ENCODE peak calls at places on chromosomes 2 and 18, in ten cellular contexts. One of them, this sample, is unnamed.

GRCh38 chr2:233047667-233048066 is 12.5 kb upstream of the INPP5D start:
- DNase-seq in RWPE1: no peak
- DNase-seq in AG09309: no peak
- DNase-seq in mesothelial cell of epicardium: no peak
- DNase-seq in IMR-90: no peak
- DNase-seq in cardiac fibroblast: no peak
- DNase-seq in PC-9: no peak
- DNase-seq in heart right ventricle: no peak
- DNase-seq in neural crest cell: no peak
- DNase-seq in heart left ventricle: no peak
- DNase-seq in this sample: no peak

GRCh38 chr2:207984765-207985480 is 40.4 kb downstream of the PLEKHM3 start:
- DNase-seq in RWPE1: no peak
- DNase-seq in AG09309: no peak
- DNase-seq in mesothelial cell of epicardium: no peak
- DNase-seq in IMR-90: no peak
- DNase-seq in cardiac fibroblast: no peak
- DNase-seq in PC-9: no peak
- DNase-seq in heart right ventricle: no peak
- DNase-seq in neural crest cell: no peak
- DNase-seq in heart left ventricle: no peak
- DNase-seq in this sample: no peak

GRCh38 chr18:58362027-58362575 is 266.8 kb downstream of the ALPK2 start:
- DNase-seq in RWPE1: peak
- DNase-seq in AG09309: peak
- DNase-seq in mesothelial cell of epicardium: no peak
- DNase-seq in IMR-90: peak
- DNase-seq in cardiac fibroblast: peak
- DNase-seq in PC-9: no peak
- DNase-seq in heart right ventricle: no peak
- DNase-seq in neural crest cell: no peak
- DNase-seq in heart left ventricle: no peak
- DNase-seq in this sample: no peak

GRCh38 chr2:100615886-100616285 is 53.1 kb downstream of the PDCL3 start:
- DNase-seq in RWPE1: no peak
- DNase-seq in AG09309: no peak
- DNase-seq in mesothelial cell of epicardium: no peak
- DNase-seq in IMR-90: no peak
- DNase-seq in cardiac fibroblast: no peak
- DNase-seq in PC-9: no peak
- DNase-seq in heart right ventricle: no peak
- DNase-seq in neural crest cell: no peak
- DNase-seq in heart left ventricle: no peak
- DNase-seq in this sample: no peak

GRCh38 chr18:78713064-78713463 is 266.6 kb upstream of the SALL3 start:
- DNase-seq in RWPE1: peak
- DNase-seq in AG09309: no peak
- DNase-seq in mesothelial cell of epicardium: no peak
- DNase-seq in IMR-90: no peak
- DNase-seq in cardiac fibroblast: no peak
- DNase-seq in PC-9: no peak
- DNase-seq in heart right ventricle: no peak
- DNase-seq in neural crest cell: peak
- DNase-seq in heart left ventricle: no peak
- DNase-seq in this sample: no peak

GRCh38 chr2:18795881-18796280 is 206.5 kb upstream of the NT5C1B start:
- DNase-seq in RWPE1: no peak
- DNase-seq in AG09309: peak
- DNase-seq in mesothelial cell of epicardium: no peak
- DNase-seq in IMR-90: peak
- DNase-seq in cardiac fibroblast: peak
- DNase-seq in PC-9: no peak
- DNase-seq in heart right ventricle: no peak
- DNase-seq in neural crest cell: no peak
- DNase-seq in heart left ventricle: no peak
- DNase-seq in this sample: no peak

GRCh38 chr2:16318474-16319195 is 347.0 kb downstream of the CYRIA start:
- DNase-seq in RWPE1: no peak
- DNase-seq in AG09309: no peak
- DNase-seq in mesothelial cell of epicardium: no peak
- DNase-seq in IMR-90: no peak
- DNase-seq in cardiac fibroblast: no peak
- DNase-seq in PC-9: no peak
- DNase-seq in heart right ventricle: no peak
- DNase-seq in neural crest cell: no peak
- DNase-seq in heart left ventricle: no peak
- DNase-seq in this sample: no peak

GRCh38 chr2:226398580-226398979 is 401.0 kb downstream of the IRS1 start:
- DNase-seq in RWPE1: no peak
- DNase-seq in AG09309: no peak
- DNase-seq in mesothelial cell of epicardium: no peak
- DNase-seq in IMR-90: peak
- DNase-seq in cardiac fibroblast: peak
- DNase-seq in PC-9: no peak
- DNase-seq in heart right ventricle: no peak
- DNase-seq in neural crest cell: no peak
- DNase-seq in heart left ventricle: no peak
- DNase-seq in this sample: no peak

GRCh38 chr2:227772197-227772661 is 26.5 kb downstream of the SCYGR8 start:
- DNase-seq in RWPE1: no peak
- DNase-seq in AG09309: no peak
- DNase-seq in mesothelial cell of epicardium: no peak
- DNase-seq in IMR-90: no peak
- DNase-seq in cardiac fibroblast: no peak
- DNase-seq in PC-9: no peak
- DNase-seq in heart right ventricle: no peak
- DNase-seq in neural crest cell: no peak
- DNase-seq in heart left ventricle: no peak
- DNase-seq in this sample: no peak

GRCh38 chr18:12463191-12463590 is 55.5 kb downstream of the PRELID3A start:
- DNase-seq in RWPE1: no peak
- DNase-seq in AG09309: no peak
- DNase-seq in mesothelial cell of epicardium: no peak
- DNase-seq in IMR-90: no peak
- DNase-seq in cardiac fibroblast: no peak
- DNase-seq in PC-9: no peak
- DNase-seq in heart right ventricle: no peak
- DNase-seq in neural crest cell: no peak
- DNase-seq in heart left ventricle: no peak
- DNase-seq in this sample: no peak

GRCh38 chr18:24344509-24344908 is 53.1 kb downstream of the OSBPL1A start:
- DNase-seq in RWPE1: no peak
- DNase-seq in AG09309: no peak
- DNase-seq in mesothelial cell of epicardium: no peak
- DNase-seq in IMR-90: no peak
- DNase-seq in cardiac fibroblast: no peak
- DNase-seq in PC-9: no peak
- DNase-seq in heart right ventricle: no peak
- DNase-seq in neural crest cell: no peak
- DNase-seq in heart left ventricle: no peak
- DNase-seq in this sample: no peak

GRCh38 chr18:765764-766549 is 46.1 kb downstream of the YES1 start:
- DNase-seq in RWPE1: no peak
- DNase-seq in AG09309: no peak
- DNase-seq in mesothelial cell of epicardium: no peak
- DNase-seq in IMR-90: no peak
- DNase-seq in cardiac fibroblast: no peak
- DNase-seq in PC-9: no peak
- DNase-seq in heart right ventricle: no peak
- DNase-seq in neural crest cell: no peak
- DNase-seq in heart left ventricle: no peak
- DNase-seq in this sample: no peak

GRCh38 chr2:8515864-8516533 is 165.9 kb upstream of the ID2 start:
- DNase-seq in RWPE1: no peak
- DNase-seq in AG09309: no peak
- DNase-seq in mesothelial cell of epicardium: no peak
- DNase-seq in IMR-90: no peak
- DNase-seq in cardiac fibroblast: no peak
- DNase-seq in PC-9: no peak
- DNase-seq in heart right ventricle: no peak
- DNase-seq in neural crest cell: no peak
- DNase-seq in heart left ventricle: no peak
- DNase-seq in this sample: no peak

GRCh38 chr18:8977166-8977565 is 125.3 kb upstream of the NDUFV2 start:
- DNase-seq in RWPE1: no peak
- DNase-seq in AG09309: no peak
- DNase-seq in mesothelial cell of epicardium: no peak
- DNase-seq in IMR-90: no peak
- DNase-seq in cardiac fibroblast: no peak
- DNase-seq in PC-9: no peak
- DNase-seq in heart right ventricle: no peak
- DNase-seq in neural crest cell: no peak
- DNase-seq in heart left ventricle: no peak
- DNase-seq in this sample: no peak

GRCh38 chr2:42138163-42139016 is 30.8 kb upstream of the EML4 start:
- DNase-seq in RWPE1: peak
- DNase-seq in AG09309: peak
- DNase-seq in mesothelial cell of epicardium: no peak
- DNase-seq in IMR-90: peak
- DNase-seq in cardiac fibroblast: peak
- DNase-seq in PC-9: peak
- DNase-seq in heart right ventricle: no peak
- DNase-seq in neural crest cell: no peak
- DNase-seq in heart left ventricle: peak
- DNase-seq in this sample: peak

GRCh38 chr2:118019821-118020220 is 6.0 kb upstream of the CCDC93 start:
- DNase-seq in RWPE1: no peak
- DNase-seq in AG09309: no peak
- DNase-seq in mesothelial cell of epicardium: no peak
- DNase-seq in IMR-90: no peak
- DNase-seq in cardiac fibroblast: no peak
- DNase-seq in PC-9: no peak
- DNase-seq in heart right ventricle: no peak
- DNase-seq in neural crest cell: no peak
- DNase-seq in heart left ventricle: no peak
- DNase-seq in this sample: no peak

DNA sequence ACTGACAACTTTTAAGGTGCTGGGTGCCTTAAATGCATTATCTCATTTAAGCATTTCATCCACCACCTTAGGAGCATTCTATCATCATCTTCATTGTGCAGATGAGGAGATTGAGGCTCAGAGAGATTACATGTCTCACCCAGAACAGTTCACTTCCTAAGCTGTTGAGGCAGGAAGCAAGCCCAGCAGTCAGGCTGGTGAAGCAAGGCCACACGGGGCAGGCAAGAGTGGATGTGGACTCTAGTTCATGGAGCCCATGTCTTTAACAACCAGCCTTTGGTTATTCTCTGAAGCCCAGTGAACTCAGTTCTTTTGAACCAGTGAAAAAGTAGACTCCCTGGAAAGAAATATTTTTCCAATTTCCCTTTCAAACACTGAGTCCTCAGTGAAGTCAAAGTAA is 294.8 kb upstream of the MGAT5 start:
- DNase-seq in RWPE1: no peak
- DNase-seq in AG09309: no peak
- DNase-seq in mesothelial cell of epicardium: no peak
- DNase-seq in IMR-90: no peak
- DNase-seq in cardiac fibroblast: no peak
- DNase-seq in PC-9: no peak
- DNase-seq in heart right ventricle: no peak
- DNase-seq in neural crest cell: no peak
- DNase-seq in heart left ventricle: no peak
- DNase-seq in this sample: no peak
- TF ChIP-seq CTCF in RWPE1: no peak
- TF ChIP-seq CTCF in AG09309: no peak
- TF ChIP-seq CTCF in mesothelial cell of epicardium: no peak
- TF ChIP-seq CTCF in IMR-90: no peak
- TF ChIP-seq CTCF in cardiac fibroblast: no peak
- TF ChIP-seq CTCF in PC-9: no peak
- TF ChIP-seq CTCF in heart right ventricle: no peak
- TF ChIP-seq CTCF in neural crest cell: no peak
- TF ChIP-seq CTCF in heart left ventricle: no peak
- TF ChIP-seq CTCF in this sample: no peak

DNA sequence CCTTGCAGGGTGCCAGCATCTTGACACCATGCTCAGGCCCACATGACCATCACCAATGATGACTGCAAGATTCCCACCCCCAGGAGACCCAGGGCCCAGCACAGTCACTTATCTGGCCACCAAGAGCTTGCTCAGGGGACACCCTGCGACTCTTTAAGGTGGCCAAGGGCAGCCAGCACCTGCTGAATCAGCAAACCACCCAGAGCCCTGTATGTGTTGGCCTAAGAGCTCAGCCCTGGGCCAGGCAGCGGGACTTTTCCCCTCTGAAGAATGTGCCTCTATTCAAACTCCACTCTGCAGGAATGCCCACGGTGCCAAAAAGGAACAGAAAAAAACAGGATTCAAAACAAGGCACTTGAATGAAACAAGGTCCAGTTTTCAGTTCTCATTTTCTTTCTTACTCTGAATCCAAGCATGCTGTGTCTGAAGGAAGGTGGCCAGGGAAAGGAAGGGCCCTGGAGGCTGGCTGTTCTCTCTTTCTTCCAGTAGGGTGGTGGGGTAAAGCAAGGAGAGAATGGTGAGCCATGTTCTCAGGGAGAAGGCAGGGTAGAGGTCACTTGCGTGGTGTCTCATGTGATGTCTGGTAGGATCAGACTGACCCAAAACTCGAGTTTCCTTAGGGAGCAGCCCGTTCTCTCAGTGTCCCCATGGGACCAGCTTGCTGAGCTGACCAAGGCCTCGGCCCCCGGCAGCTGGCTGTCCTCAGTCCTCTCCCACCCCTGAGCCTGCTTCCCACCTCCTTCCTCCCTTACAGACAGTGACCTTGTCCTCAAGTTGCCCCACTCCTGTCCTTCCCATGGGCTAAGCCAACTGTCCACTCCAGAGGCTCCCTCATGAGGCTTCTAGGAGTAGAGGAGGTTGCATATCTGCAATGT is 150.0 kb downstream of the RNF152 start:
- DNase-seq in RWPE1: no peak
- DNase-seq in AG09309: no peak
- DNase-seq in mesothelial cell of epicardium: no peak
- DNase-seq in IMR-90: no peak
- DNase-seq in cardiac fibroblast: peak
- DNase-seq in PC-9: no peak
- DNase-seq in heart right ventricle: peak
- DNase-seq in neural crest cell: no peak
- DNase-seq in heart left ventricle: peak
- DNase-seq in this sample: no peak
- TF ChIP-seq CTCF in RWPE1: no peak
- TF ChIP-seq CTCF in AG09309: no peak
- TF ChIP-seq CTCF in mesothelial cell of epicardium: no peak
- TF ChIP-seq CTCF in IMR-90: no peak
- TF ChIP-seq CTCF in cardiac fibroblast: peak
- TF ChIP-seq CTCF in PC-9: no peak
- TF ChIP-seq CTCF in heart right ventricle: peak
- TF ChIP-seq CTCF in neural crest cell: no peak
- TF ChIP-seq CTCF in heart left ventricle: no peak
- TF ChIP-seq CTCF in this sample: no peak

GRCh38 chr2:535222-535621 is 142.0 kb downstream of the TMEM18 start:
- DNase-seq in RWPE1: peak
- DNase-seq in AG09309: no peak
- DNase-seq in mesothelial cell of epicardium: no peak
- DNase-seq in IMR-90: no peak
- DNase-seq in cardiac fibroblast: no peak
- DNase-seq in PC-9: no peak
- DNase-seq in heart right ventricle: no peak
- DNase-seq in neural crest cell: no peak
- DNase-seq in heart left ventricle: no peak
- DNase-seq in this sample: no peak
- TF ChIP-seq CTCF in RWPE1: no peak
- TF ChIP-seq CTCF in AG09309: peak
- TF ChIP-seq CTCF in mesothelial cell of epicardium: peak
- TF ChIP-seq CTCF in IMR-90: no peak
- TF ChIP-seq CTCF in cardiac fibroblast: no peak
- TF ChIP-seq CTCF in PC-9: peak
- TF ChIP-seq CTCF in heart right ventricle: no peak
- TF ChIP-seq CTCF in neural crest cell: peak
- TF ChIP-seq CTCF in heart left ventricle: peak
- TF ChIP-seq CTCF in this sample: peak

GRCh38 chr2:104965900-104966299 is 72.0 kb upstream of the MRPS9 start:
- DNase-seq in RWPE1: no peak
- DNase-seq in AG09309: no peak
- DNase-seq in mesothelial cell of epicardium: no peak
- DNase-seq in IMR-90: no peak
- DNase-seq in cardiac fibroblast: no peak
- DNase-seq in PC-9: no peak
- DNase-seq in heart right ventricle: no peak
- DNase-seq in neural crest cell: no peak
- DNase-seq in heart left ventricle: no peak
- DNase-seq in this sample: no peak
- TF ChIP-seq CTCF in RWPE1: no peak
- TF ChIP-seq CTCF in AG09309: no peak
- TF ChIP-seq CTCF in mesothelial cell of epicardium: no peak
- TF ChIP-seq CTCF in IMR-90: no peak
- TF ChIP-seq CTCF in cardiac fibroblast: no peak
- TF ChIP-seq CTCF in PC-9: no peak
- TF ChIP-seq CTCF in heart right ventricle: no peak
- TF ChIP-seq CTCF in neural crest cell: peak
- TF ChIP-seq CTCF in heart left ventricle: no peak
- TF ChIP-seq CTCF in this sample: no peak